ENCODE peak calls at places on chromosomes 5 and 9, in nine cellular contexts. M, H, Q, O, B, G, K, S and W are unnamed samples.

GRCh38 chr5:150266807-150267408 is 22.7 kb downstream of the CAMK2A start:
- DNase-seq in O (no peak), K (no peak), Q (no peak), H (peak; percentile 15), B (no peak), S (no peak), M (no peak), G (no peak), W (no peak)

GRCh38 chr9:114662081-114662989 is 4.7 kb upstream of the TEX53 start:
- DNase-seq in M (peak; percentile 50), S (peak; percentile 53), Q (peak; percentile 67), G (peak; percentile 29), O (no peak), K (no peak), B (no peak), H (peak; percentile 89), W (peak; percentile 68)

GRCh38 chr5:57692582-57693487 is 210.2 kb upstream of the ACTBL2 start:
- DNase-seq in G (peak; percentile 98), O (peak; percentile 95), S (peak; percentile 97), Q (no peak), H (peak; percentile 56), B (peak; percentile 93), M (peak; percentile 90), K (peak; percentile 91), W (peak; percentile 85)

GRCh38 chr5:132363431-132364112 is 5.9 kb upstream of the SLC22A5 start:
- DNase-seq in K (peak; percentile 94), O (peak; percentile 94), M (peak; percentile 50), Q (no peak), G (peak; percentile 95), B (peak; percentile 93), H (no peak), S (peak; percentile 98), W (peak; percentile 94)

GRCh38 chr5:167871091-167871490 is 420.4 kb upstream of the WWC1 start:
- DNase-seq in G (no peak), M (no peak), H (no peak), S (peak; percentile 16), B (peak; percentile 65), O (peak; percentile 70), K (no peak), Q (no peak), W (no peak)

GRCh38 chr9:19946446-19947109 is 157.7 kb upstream of the SLC24A2 start:
- DNase-seq in K (no peak), B (peak; percentile 18), H (peak; percentile 60), O (peak; percentile 36), S (peak; percentile 55), M (peak; percentile 20), Q (peak; percentile 47), G (peak; percentile 32), W (peak; percentile 39)

GRCh38 chr9:16321461-16322119 is 548.9 kb downstream of the BNC2 start:
- DNase-seq in O (peak; percentile 77), K (no peak), M (peak; percentile 21), Q (no peak), S (peak; percentile 84), H (no peak), G (peak; percentile 67), B (peak; percentile 72), W (peak; percentile 69)

GRCh38 chr9:37531699-37532098 is 44.5 kb downstream of the FBXO10 start:
- DNase-seq in B (no peak), Q (no peak), K (no peak), G (no peak), M (no peak), S (no peak), H (no peak), O (no peak), W (no peak)

GRCh38 chr9:119861801-119862200 is 492.6 kb upstream of the BRINP1 start:
- DNase-seq in G (no peak), M (no peak), B (peak; percentile 18), H (no peak), K (no peak), Q (no peak), O (peak; percentile 26), S (no peak), W (no peak)

GRCh38 chr9:90025816-90026215 is 421.0 kb downstream of the GADD45G start:
- DNase-seq in M (no peak), S (peak; percentile 10), O (peak; percentile 70), G (peak; percentile 91), B (peak; percentile 50), H (no peak), Q (no peak), K (peak; percentile 79), W (peak; percentile 49)

GRCh38 chr5:125411163-125412050 is 665.0 kb upstream of the ZNF608 start:
- DNase-seq in M (no peak), B (peak; percentile 69), S (peak; percentile 19), Q (no peak), G (peak; percentile 69), O (peak; percentile 79), H (peak; percentile 33), K (no peak), W (no peak)

GRCh38 chr5:170383227-170383626 is 5.9 kb downstream of the KCNMB1 start:
- DNase-seq in S (no peak), O (no peak), K (no peak), H (no peak), B (no peak), M (no peak), G (no peak), Q (no peak), W (no peak)

GRCh38 chr9:133534346-133535284 is at the start of gene ADAMTSL2:
- DNase-seq in K (no peak), Q (peak; percentile 69), O (peak; percentile 64), S (peak; percentile 62), M (peak; percentile 25), B (peak; percentile 36), G (no peak), H (peak; percentile 71), W (no peak)

GRCh38 chr9:98520221-98520920 is 188.4 kb downstream of the GABBR2 start:
- DNase-seq in G (no peak), K (no peak), M (peak; percentile 8), H (no peak), B (peak; percentile 39), Q (no peak), O (peak; percentile 56), S (peak; percentile 55), W (no peak)

GRCh38 chr5:9479361-9479760 is 66.5 kb downstream of the SEMA5A start:
- DNase-seq in H (no peak), K (no peak), M (no peak), S (peak; percentile 89), G (peak; percentile 84), O (peak; percentile 92), B (peak; percentile 91), Q (no peak), W (no peak)

GRCh38 chr9:86700601-86701000 is 246.7 kb downstream of the GAS1 start:
- DNase-seq in O (peak; percentile 80), K (no peak), B (peak; percentile 75), G (peak; percentile 20), S (peak; percentile 66), Q (no peak), M (no peak), H (no peak), W (no peak)

GRCh38 chr9:94869415-94869838 is 142.9 kb downstream of the AOPEP start:
- DNase-seq in B (peak; percentile 87), K (no peak), M (peak; percentile 56), Q (no peak), G (no peak), O (peak; percentile 90), S (peak; percentile 81), H (no peak), W (peak; percentile 77)

GRCh38 chr9:93256878-93257807 is 73.2 kb downstream of the WNK2 start:
- DNase-seq in O (no peak), K (no peak), M (no peak), Q (no peak), S (no peak), G (no peak), H (no peak), B (no peak), W (peak; percentile 3)

GRCh38 chr9:114385412-114386181 is 2.2 kb downstream of the AKNA start:
- DNase-seq in K (peak; percentile 93), M (peak; percentile 66), B (peak; percentile 86), G (peak; percentile 97), S (peak; percentile 96), Q (peak; percentile 93), O (peak; percentile 90), H (no peak), W (peak; percentile 87)

GRCh38 chr9:113255431-113255830 is 19.9 kb downstream of the CDC26 start:
- DNase-seq in M (no peak), B (no peak), O (no peak), G (no peak), H (no peak), K (no peak), S (no peak), Q (no peak), W (no peak)
- TF ChIP-seq EZH2 in M (no peak), B (no peak), O (no peak), G (no peak), H (no peak), K (no peak), S (no peak), Q (no peak), W (no peak)

GRCh38 chr5:111242606-111243005 is 18.4 kb downstream of the CAMK4 start:
- DNase-seq in O (no peak), G (no peak), K (no peak), Q (no peak), M (no peak), B (no peak), S (no peak), H (no peak), W (no peak)
- H3K27ac ChIP-seq in O (no peak overlapping the region), G (no peak overlapping the region), K (no peak overlapping the region), Q (no peak overlapping the region), M (no peak overlapping the region), B (no peak overlapping the region), S (no peak overlapping the region), H (no peak overlapping the region), W (no peak overlapping the region)

GRCh38 chr9:130665029-130665430 is 636 bp downstream of the PRDM12 start:
- DNase-seq in S (no peak), H (no peak), K (no peak), M (no peak), G (no peak), O (no peak), Q (no peak), B (no peak), W (no peak)
- TF ChIP-seq EZH2 in S (no peak), H (no peak), K (no peak), M (no peak), G (peak; percentile 11), O (no peak), Q (no peak), B (no peak), W (no peak)

GRCh38 chr5:112960316-112960715 is 16.3 kb upstream of the DCP2 start:
- DNase-seq in K (no peak), G (no peak), B (no peak), M (no peak), S (no peak), H (no peak), O (no peak), Q (no peak), W (no peak)
- H3K27ac ChIP-seq in K (no peak overlapping the region), G (no peak overlapping the region), B (no peak overlapping the region), M (no peak overlapping the region), S (no peak overlapping the region), H (no peak overlapping the region), O (no peak overlapping the region), Q (no peak overlapping the region), W (peak overlapping the region; percentile 79)

DNA sequence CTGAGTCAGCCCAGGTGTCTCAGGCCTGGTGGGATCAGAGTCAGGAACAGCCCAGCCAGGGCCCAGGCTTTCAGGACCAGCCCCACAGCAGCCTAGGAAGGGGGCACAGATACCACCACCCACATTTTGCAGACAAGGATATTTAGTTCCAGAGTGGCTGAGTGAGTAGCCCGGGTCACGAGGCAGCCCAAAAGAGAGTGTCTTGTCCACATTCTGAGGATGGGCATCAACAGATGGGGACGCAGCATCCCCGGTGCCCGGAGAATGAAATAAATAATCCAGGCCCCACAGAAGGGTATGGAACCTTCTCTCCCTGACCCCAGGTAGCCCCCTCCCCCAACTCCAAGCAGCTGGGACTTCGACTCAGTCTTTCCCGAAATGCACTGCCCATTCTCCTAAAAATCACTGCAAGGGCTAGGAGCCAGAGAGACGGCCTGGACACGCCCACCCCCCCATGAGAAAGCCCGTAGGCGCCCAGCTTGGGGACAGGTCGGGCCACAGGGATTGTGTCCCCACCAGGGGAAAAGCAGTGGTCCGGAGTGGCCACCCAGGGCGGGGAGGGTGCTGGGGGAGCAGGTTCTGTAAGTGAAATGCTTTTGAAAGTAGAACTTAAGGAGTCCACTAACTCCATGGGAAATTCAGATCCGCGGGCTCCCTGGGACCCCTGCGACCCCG is 6.9 kb downstream of the LHX3 start:
- DNase-seq in S (no peak), Q (no peak), K (no peak), B (no peak), H (peak; percentile 24), G (no peak), O (no peak), M (no peak), W (no peak)
- TF ChIP-seq EZH2 in S (peak; percentile 75), Q (no peak), K (peak; percentile 79), B (peak; percentile 37), H (no peak), G (peak; percentile 66), O (peak; percentile 87), M (peak; percentile 25), W (no peak)